ENCODE peak calls at places on chromosomes 7 and 10, in nine cellular contexts. One of them, this sample, is unnamed.

GRCh38 chr10:121077331-121077730 is 226.2 kb downstream of the WDR11 start:
- DNase-seq in uterus: peak; percentile 22
- DNase-seq in body of pancreas: no peak
- DNase-seq in osteoblast: no peak
- DNase-seq in cardiac muscle cell: peak; percentile 91
- DNase-seq in thyroid gland: no peak
- DNase-seq in colonic mucosa: no peak
- DNase-seq in IMR-90: no peak
- DNase-seq in HepG2: no peak
- DNase-seq in this sample: peak; percentile 79

GRCh38 chr10:126432507-126432906 is 44.2 kb upstream of the ADAM12 start:
- DNase-seq in cardiac muscle cell: no peak
- DNase-seq in HepG2: no peak
- DNase-seq in thyroid gland: no peak
- DNase-seq in colonic mucosa: no peak
- DNase-seq in body of pancreas: no peak
- DNase-seq in uterus: no peak
- DNase-seq in IMR-90: no peak
- DNase-seq in osteoblast: no peak
- DNase-seq in this sample: no peak

GRCh38 chr10:86596266-86596665 is 58.1 kb upstream of the OPN4 start:
- DNase-seq in uterus: no peak
- DNase-seq in IMR-90: no peak
- DNase-seq in body of pancreas: peak; percentile 28
- DNase-seq in HepG2: no peak
- DNase-seq in colonic mucosa: no peak
- DNase-seq in cardiac muscle cell: peak; percentile 14
- DNase-seq in thyroid gland: no peak
- DNase-seq in osteoblast: no peak
- DNase-seq in this sample: no peak

GRCh38 chr10:79440281-79440680 is 5.1 kb downstream of the ZCCHC24 start:
- DNase-seq in osteoblast: no peak
- DNase-seq in uterus: no peak
- DNase-seq in colonic mucosa: no peak
- DNase-seq in HepG2: no peak
- DNase-seq in IMR-90: no peak
- DNase-seq in thyroid gland: no peak
- DNase-seq in cardiac muscle cell: no peak
- DNase-seq in body of pancreas: no peak
- DNase-seq in this sample: no peak

GRCh38 chr7:134995239-134996096 is 9.2 kb downstream of the AGBL3 start:
- DNase-seq in IMR-90: no peak
- DNase-seq in colonic mucosa: no peak
- DNase-seq in osteoblast: no peak
- DNase-seq in thyroid gland: no peak
- DNase-seq in uterus: no peak
- DNase-seq in HepG2: no peak
- DNase-seq in cardiac muscle cell: no peak
- DNase-seq in body of pancreas: no peak
- DNase-seq in this sample: no peak

GRCh38 chr7:132518839-132519173 is 57.5 kb downstream of the PLXNA4 start:
- DNase-seq in osteoblast: no peak
- DNase-seq in IMR-90: no peak
- DNase-seq in uterus: no peak
- DNase-seq in HepG2: no peak
- DNase-seq in colonic mucosa: no peak
- DNase-seq in body of pancreas: no peak
- DNase-seq in cardiac muscle cell: no peak
- DNase-seq in thyroid gland: no peak
- DNase-seq in this sample: no peak

GRCh38 chr7:68420342-68420750 is 1177.9 kb upstream of the AUTS2 start:
- DNase-seq in osteoblast: no peak
- DNase-seq in IMR-90: no peak
- DNase-seq in thyroid gland: peak; percentile 3
- DNase-seq in body of pancreas: no peak
- DNase-seq in HepG2: no peak
- DNase-seq in uterus: no peak
- DNase-seq in colonic mucosa: no peak
- DNase-seq in cardiac muscle cell: no peak
- DNase-seq in this sample: no peak

GRCh38 chr7:116382375-116382774 is 117.2 kb upstream of the CAV2 start:
- DNase-seq in colonic mucosa: no peak
- DNase-seq in HepG2: no peak
- DNase-seq in IMR-90: no peak
- DNase-seq in osteoblast: no peak
- DNase-seq in thyroid gland: no peak
- DNase-seq in body of pancreas: no peak
- DNase-seq in cardiac muscle cell: no peak
- DNase-seq in uterus: no peak
- DNase-seq in this sample: no peak

GRCh38 chr10:19815478-19816419 is 483 bp upstream of the PLXDC2 start:
- DNase-seq in HepG2: no peak
- DNase-seq in body of pancreas: peak; percentile 40
- DNase-seq in IMR-90: peak; percentile 56
- DNase-seq in osteoblast: peak; percentile 79
- DNase-seq in cardiac muscle cell: peak; percentile 95
- DNase-seq in thyroid gland: peak; percentile 91
- DNase-seq in colonic mucosa: peak; percentile 77
- DNase-seq in uterus: peak; percentile 85
- DNase-seq in this sample: no peak

GRCh38 chr7:7257899-7258692 is 75.8 kb downstream of the C1GALT1 start:
- DNase-seq in body of pancreas: no peak
- DNase-seq in cardiac muscle cell: no peak
- DNase-seq in colonic mucosa: no peak
- DNase-seq in uterus: no peak
- DNase-seq in osteoblast: peak; percentile 21
- DNase-seq in IMR-90: peak; percentile 5
- DNase-seq in thyroid gland: peak; percentile 47
- DNase-seq in HepG2: no peak
- DNase-seq in this sample: no peak

GRCh38 chr10:38159007-38159406 is 64.9 kb downstream of the ZNF37A start:
- DNase-seq in osteoblast: no peak
- DNase-seq in HepG2: no peak
- DNase-seq in IMR-90: no peak
- DNase-seq in body of pancreas: no peak
- DNase-seq in colonic mucosa: no peak
- DNase-seq in uterus: no peak
- DNase-seq in cardiac muscle cell: no peak
- DNase-seq in thyroid gland: no peak
- DNase-seq in this sample: no peak

GRCh38 chr7:103391976-103392375 is 44.5 kb downstream of the PSMC2 start:
- DNase-seq in HepG2: no peak
- DNase-seq in thyroid gland: no peak
- DNase-seq in uterus: no peak
- DNase-seq in IMR-90: peak; percentile 15
- DNase-seq in osteoblast: peak; percentile 80
- DNase-seq in body of pancreas: no peak
- DNase-seq in colonic mucosa: no peak
- DNase-seq in cardiac muscle cell: no peak
- DNase-seq in this sample: no peak

GRCh38 chr7:359776-360361 is 69.9 kb downstream of the FOXL3 start:
- DNase-seq in thyroid gland: no peak
- DNase-seq in uterus: no peak
- DNase-seq in colonic mucosa: no peak
- DNase-seq in IMR-90: no peak
- DNase-seq in body of pancreas: no peak
- DNase-seq in osteoblast: no peak
- DNase-seq in cardiac muscle cell: no peak
- DNase-seq in HepG2: no peak
- DNase-seq in this sample: no peak

DNA sequence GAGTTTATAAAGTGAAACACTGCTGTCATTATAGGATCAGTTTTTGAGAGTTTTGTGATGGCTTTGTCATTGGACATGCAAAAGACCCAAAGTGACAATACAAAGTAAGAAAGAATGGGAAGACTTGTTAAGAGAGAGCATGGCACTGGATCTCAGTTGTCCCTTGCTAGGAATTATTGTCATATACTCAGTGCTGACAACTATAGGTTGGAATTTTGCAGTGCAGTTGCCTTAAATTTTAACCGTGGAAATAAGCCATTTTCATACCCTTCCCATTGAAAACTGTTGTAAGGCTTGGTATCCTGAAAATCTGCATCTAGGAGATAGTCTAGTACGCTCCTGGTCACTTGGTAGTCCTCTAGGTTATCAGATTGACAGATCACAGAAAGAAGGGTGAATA is 1156.7 kb downstream of the GATA3 start:
- DNase-seq in osteoblast: no peak
- DNase-seq in thyroid gland: no peak
- DNase-seq in cardiac muscle cell: peak; percentile 5
- DNase-seq in uterus: no peak
- DNase-seq in body of pancreas: no peak
- DNase-seq in HepG2: no peak
- DNase-seq in colonic mucosa: no peak
- DNase-seq in IMR-90: peak; percentile 8
- DNase-seq in this sample: no peak
- TF ChIP-seq CTCF in osteoblast: peak; percentile 39
- TF ChIP-seq CTCF in thyroid gland: no peak
- TF ChIP-seq CTCF in cardiac muscle cell: peak; percentile 39
- TF ChIP-seq CTCF in uterus: no peak
- TF ChIP-seq CTCF in body of pancreas: no peak
- TF ChIP-seq CTCF in HepG2: no peak
- TF ChIP-seq CTCF in colonic mucosa: no peak
- TF ChIP-seq CTCF in IMR-90: peak; percentile 48
- TF ChIP-seq CTCF in this sample: no peak

GRCh38 chr7:106888204-106888603 is 23.1 kb downstream of the PIK3CG start:
- DNase-seq in cardiac muscle cell: no peak
- DNase-seq in colonic mucosa: no peak
- DNase-seq in thyroid gland: no peak
- DNase-seq in IMR-90: no peak
- DNase-seq in uterus: no peak
- DNase-seq in HepG2: no peak
- DNase-seq in body of pancreas: no peak
- DNase-seq in osteoblast: no peak
- DNase-seq in this sample: no peak
- H3K27ac ChIP-seq in cardiac muscle cell: no peak overlapping the region
- H3K27ac ChIP-seq in colonic mucosa: no peak overlapping the region
- H3K27ac ChIP-seq in thyroid gland: no peak overlapping the region
- H3K27ac ChIP-seq in IMR-90: no peak overlapping the region
- H3K27ac ChIP-seq in uterus: no peak overlapping the region
- H3K27ac ChIP-seq in HepG2: no peak overlapping the region
- H3K27ac ChIP-seq in body of pancreas: no peak overlapping the region
- H3K27ac ChIP-seq in osteoblast: no peak overlapping the region
- H3K27ac ChIP-seq in this sample: no peak overlapping the region

DNA sequence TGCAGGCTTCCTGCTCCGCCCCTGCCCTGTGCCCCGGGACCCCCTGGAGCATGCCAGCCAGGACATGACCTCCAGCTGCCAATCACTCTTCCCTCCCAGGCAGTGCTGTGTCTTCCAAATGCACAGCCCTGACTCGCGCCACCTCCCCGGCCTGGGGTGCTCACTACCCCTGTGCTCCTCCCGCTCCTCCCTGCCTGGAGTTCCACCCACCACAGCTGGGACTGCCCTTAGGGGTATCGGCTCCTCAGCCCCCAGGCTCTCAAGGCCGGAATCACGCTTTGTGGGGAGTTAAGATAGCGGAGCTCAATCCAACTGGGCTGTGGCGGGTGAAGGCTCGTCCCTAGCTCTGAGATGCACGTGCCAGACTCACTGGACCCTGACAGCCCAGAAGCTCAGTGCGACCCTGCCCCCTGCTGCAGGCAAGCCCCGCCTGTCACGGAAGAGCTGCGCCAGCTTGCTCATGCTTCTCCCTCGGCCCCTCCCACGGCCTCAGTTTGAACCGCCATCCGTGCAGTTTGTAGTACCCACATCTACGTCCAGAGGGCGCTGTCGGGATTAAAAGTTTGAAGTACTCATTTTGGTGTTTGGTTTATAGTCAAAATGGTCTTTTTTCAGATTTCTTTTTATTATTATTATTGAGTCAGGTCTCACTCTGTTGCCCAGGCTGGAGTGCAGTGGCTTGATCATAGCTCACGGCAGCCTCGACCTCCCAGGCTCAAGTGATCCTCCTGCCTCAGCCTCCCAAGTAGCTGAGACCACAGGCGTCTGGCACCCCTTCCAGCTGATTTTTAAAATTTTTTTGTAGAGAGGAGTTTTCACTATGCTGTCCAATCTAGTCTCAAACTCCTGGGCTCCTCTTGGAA is 142.5 kb upstream of the TCERG1L start:
- DNase-seq in uterus: peak; percentile 38
- DNase-seq in IMR-90: no peak
- DNase-seq in thyroid gland: peak; percentile 71
- DNase-seq in HepG2: peak; percentile 12
- DNase-seq in colonic mucosa: peak; percentile 68
- DNase-seq in cardiac muscle cell: peak; percentile 62
- DNase-seq in body of pancreas: peak; percentile 62
- DNase-seq in osteoblast: no peak
- DNase-seq in this sample: peak; percentile 41
- TF ChIP-seq CTCF in uterus: peak; percentile 48
- TF ChIP-seq CTCF in IMR-90: peak; percentile 14
- TF ChIP-seq CTCF in thyroid gland: peak; percentile 73
- TF ChIP-seq CTCF in HepG2: peak; percentile 69
- TF ChIP-seq CTCF in colonic mucosa: peak; percentile 81
- TF ChIP-seq CTCF in cardiac muscle cell: peak; percentile 75
- TF ChIP-seq CTCF in body of pancreas: peak; percentile 73
- TF ChIP-seq CTCF in osteoblast: no peak
- TF ChIP-seq CTCF in this sample: peak; percentile 36

GRCh38 chr10:43976292-43976691 is 327.6 kb upstream of the ZNF32 start:
- DNase-seq in body of pancreas: no peak
- DNase-seq in uterus: no peak
- DNase-seq in colonic mucosa: no peak
- DNase-seq in HepG2: no peak
- DNase-seq in IMR-90: no peak
- DNase-seq in osteoblast: no peak
- DNase-seq in cardiac muscle cell: no peak
- DNase-seq in thyroid gland: no peak
- DNase-seq in this sample: no peak

GRCh38 chr10:43978936-43979335 is 330.3 kb upstream of the ZNF32 start:
- DNase-seq in thyroid gland: no peak
- DNase-seq in IMR-90: no peak
- DNase-seq in uterus: no peak
- DNase-seq in body of pancreas: no peak
- DNase-seq in cardiac muscle cell: no peak
- DNase-seq in colonic mucosa: no peak
- DNase-seq in HepG2: no peak
- DNase-seq in osteoblast: no peak
- DNase-seq in this sample: no peak

GRCh38 chr10:43980313-43980712 is 331.6 kb upstream of the ZNF32 start:
- DNase-seq in colonic mucosa: no peak
- DNase-seq in HepG2: no peak
- DNase-seq in IMR-90: no peak
- DNase-seq in body of pancreas: no peak
- DNase-seq in thyroid gland: no peak
- DNase-seq in uterus: no peak
- DNase-seq in cardiac muscle cell: no peak
- DNase-seq in osteoblast: no peak
- DNase-seq in this sample: no peak

GRCh38 chr10:43979551-43979950 is 330.9 kb upstream of the ZNF32 start:
- DNase-seq in uterus: no peak
- DNase-seq in colonic mucosa: no peak
- DNase-seq in IMR-90: no peak
- DNase-seq in body of pancreas: no peak
- DNase-seq in HepG2: no peak
- DNase-seq in cardiac muscle cell: no peak
- DNase-seq in osteoblast: no peak
- DNase-seq in thyroid gland: no peak
- DNase-seq in this sample: no peak

DNA sequence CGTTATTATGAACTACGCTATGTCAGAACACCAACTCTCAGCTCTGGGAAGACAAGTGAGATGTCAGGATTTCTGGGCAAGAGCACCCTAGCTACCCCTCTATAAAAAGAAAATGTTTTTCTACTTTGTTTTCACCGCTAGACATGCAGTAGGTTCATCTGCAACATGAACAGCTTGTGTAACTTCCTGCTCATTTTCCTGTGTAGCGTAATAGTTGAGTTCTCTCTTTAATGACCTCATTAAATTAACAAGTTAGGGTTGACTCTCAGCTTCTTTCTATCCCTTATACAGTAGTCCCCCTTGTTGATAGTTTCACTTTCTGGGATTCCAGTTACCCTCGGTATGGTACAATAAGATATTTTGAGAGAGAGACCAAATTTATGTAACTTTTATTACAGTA is 329.4 kb upstream of the ZNF32 start:
- DNase-seq in colonic mucosa: no peak
- DNase-seq in osteoblast: no peak
- DNase-seq in IMR-90: no peak
- DNase-seq in body of pancreas: no peak
- DNase-seq in uterus: no peak
- DNase-seq in thyroid gland: no peak
- DNase-seq in cardiac muscle cell: no peak
- DNase-seq in HepG2: no peak
- DNase-seq in this sample: no peak
- H3K27ac ChIP-seq in colonic mucosa: no peak overlapping the region
- H3K27ac ChIP-seq in osteoblast: no peak overlapping the region
- H3K27ac ChIP-seq in IMR-90: no peak overlapping the region
- H3K27ac ChIP-seq in body of pancreas: no peak overlapping the region
- H3K27ac ChIP-seq in uterus: no peak overlapping the region
- H3K27ac ChIP-seq in thyroid gland: no peak overlapping the region
- H3K27ac ChIP-seq in cardiac muscle cell: no peak overlapping the region
- H3K27ac ChIP-seq in HepG2: no peak overlapping the region
- H3K27ac ChIP-seq in this sample: no peak overlapping the region

This sample was measured in RWPE1.